ENCODE peak calls at places on chromosomes 2 and 18, in seven cellular contexts. One of them, this sample, is unnamed.

GRCh38 chr2:116879646-116880045 is 934.8 kb upstream of the DDX18 start:
- DNase-seq in T-helper 17 cell: no peak
- DNase-seq in HTR-8/SVneo: no peak
- DNase-seq in T-helper 2 cell: no peak
- DNase-seq in coronary artery: no peak
- DNase-seq in activated naive CD8-positive, alpha-beta T cell treated with anti-CD3 and anti-CD28 coated beads, Interleukin-2, amount 10 ng/mL, durations not matched to agents 7 days and 5 days: no peak
- DNase-seq in tibial nerve: no peak
- DNase-seq in this sample: no peak

GRCh38 chr18:389658-390357 is 110.7 kb downstream of the COLEC12 start:
- DNase-seq in coronary artery: no peak
- DNase-seq in activated naive CD8-positive, alpha-beta T cell treated with anti-CD3 and anti-CD28 coated beads, Interleukin-2, amount 10 ng/mL, durations not matched to agents 7 days and 5 days: no peak
- DNase-seq in T-helper 17 cell: no peak
- DNase-seq in tibial nerve: no peak
- DNase-seq in HTR-8/SVneo: no peak
- DNase-seq in T-helper 2 cell: no peak
- DNase-seq in this sample: no peak

GRCh38 chr2:173884403-173884802 is 80.8 kb downstream of the SP3 start:
- DNase-seq in tibial nerve: peak; percentile 43
- DNase-seq in activated naive CD8-positive, alpha-beta T cell treated with anti-CD3 and anti-CD28 coated beads, Interleukin-2, amount 10 ng/mL, durations not matched to agents 7 days and 5 days: no peak
- DNase-seq in HTR-8/SVneo: peak; percentile 41
- DNase-seq in coronary artery: no peak
- DNase-seq in T-helper 2 cell: peak; percentile 4
- DNase-seq in T-helper 17 cell: no peak
- DNase-seq in this sample: no peak

GRCh38 chr2:176507736-176508135 is 238.5 kb downstream of the MTX2 start:
- DNase-seq in HTR-8/SVneo: no peak
- DNase-seq in activated naive CD8-positive, alpha-beta T cell treated with anti-CD3 and anti-CD28 coated beads, Interleukin-2, amount 10 ng/mL, durations not matched to agents 7 days and 5 days: no peak
- DNase-seq in T-helper 17 cell: no peak
- DNase-seq in T-helper 2 cell: no peak
- DNase-seq in tibial nerve: no peak
- DNase-seq in coronary artery: no peak
- DNase-seq in this sample: no peak

GRCh38 chr2:12694990-12695774 is 21.6 kb upstream of the TRIB2 start:
- DNase-seq in HTR-8/SVneo: no peak
- DNase-seq in coronary artery: no peak
- DNase-seq in tibial nerve: no peak
- DNase-seq in T-helper 17 cell: no peak
- DNase-seq in T-helper 2 cell: no peak
- DNase-seq in activated naive CD8-positive, alpha-beta T cell treated with anti-CD3 and anti-CD28 coated beads, Interleukin-2, amount 10 ng/mL, durations not matched to agents 7 days and 5 days: no peak
- DNase-seq in this sample: no peak

GRCh38 chr2:47501374-47502200 is 98.6 kb downstream of the MSH2 start:
- DNase-seq in tibial nerve: no peak
- DNase-seq in HTR-8/SVneo: no peak
- DNase-seq in T-helper 2 cell: no peak
- DNase-seq in coronary artery: no peak
- DNase-seq in activated naive CD8-positive, alpha-beta T cell treated with anti-CD3 and anti-CD28 coated beads, Interleukin-2, amount 10 ng/mL, durations not matched to agents 7 days and 5 days: no peak
- DNase-seq in T-helper 17 cell: no peak
- DNase-seq in this sample: no peak

GRCh38 chr2:72676341-72677025 is 149.3 kb downstream of the EXOC6B start:
- DNase-seq in activated naive CD8-positive, alpha-beta T cell treated with anti-CD3 and anti-CD28 coated beads, Interleukin-2, amount 10 ng/mL, durations not matched to agents 7 days and 5 days: no peak
- DNase-seq in coronary artery: no peak
- DNase-seq in T-helper 2 cell: no peak
- DNase-seq in HTR-8/SVneo: no peak
- DNase-seq in T-helper 17 cell: no peak
- DNase-seq in tibial nerve: no peak
- DNase-seq in this sample: no peak

GRCh38 chr2:48032765-48033164 is 126.5 kb upstream of the FBXO11 start:
- DNase-seq in tibial nerve: no peak
- DNase-seq in activated naive CD8-positive, alpha-beta T cell treated with anti-CD3 and anti-CD28 coated beads, Interleukin-2, amount 10 ng/mL, durations not matched to agents 7 days and 5 days: no peak
- DNase-seq in HTR-8/SVneo: no peak
- DNase-seq in T-helper 17 cell: no peak
- DNase-seq in T-helper 2 cell: no peak
- DNase-seq in coronary artery: no peak
- DNase-seq in this sample: no peak

GRCh38 chr2:32792416-32792815 is 154.3 kb upstream of the LTBP1 start:
- DNase-seq in tibial nerve: no peak
- DNase-seq in T-helper 17 cell: no peak
- DNase-seq in coronary artery: no peak
- DNase-seq in T-helper 2 cell: no peak
- DNase-seq in HTR-8/SVneo: no peak
- DNase-seq in activated naive CD8-positive, alpha-beta T cell treated with anti-CD3 and anti-CD28 coated beads, Interleukin-2, amount 10 ng/mL, durations not matched to agents 7 days and 5 days: no peak
- DNase-seq in this sample: no peak

GRCh38 chr2:48838029-48838428 is 82.5 kb upstream of the LHCGR start:
- DNase-seq in tibial nerve: no peak
- DNase-seq in T-helper 2 cell: no peak
- DNase-seq in coronary artery: no peak
- DNase-seq in T-helper 17 cell: no peak
- DNase-seq in HTR-8/SVneo: no peak
- DNase-seq in activated naive CD8-positive, alpha-beta T cell treated with anti-CD3 and anti-CD28 coated beads, Interleukin-2, amount 10 ng/mL, durations not matched to agents 7 days and 5 days: no peak
- DNase-seq in this sample: no peak

GRCh38 chr2:216339456-216340279 is 32.6 kb downstream of the MARCHF4 start:
- DNase-seq in coronary artery: no peak
- DNase-seq in T-helper 17 cell: no peak
- DNase-seq in tibial nerve: no peak
- DNase-seq in HTR-8/SVneo: no peak
- DNase-seq in T-helper 2 cell: no peak
- DNase-seq in activated naive CD8-positive, alpha-beta T cell treated with anti-CD3 and anti-CD28 coated beads, Interleukin-2, amount 10 ng/mL, durations not matched to agents 7 days and 5 days: no peak
- DNase-seq in this sample: no peak

GRCh38 chr2:35873921-35874320 is 481.7 kb upstream of the CRIM1 start:
- DNase-seq in coronary artery: no peak
- DNase-seq in HTR-8/SVneo: no peak
- DNase-seq in activated naive CD8-positive, alpha-beta T cell treated with anti-CD3 and anti-CD28 coated beads, Interleukin-2, amount 10 ng/mL, durations not matched to agents 7 days and 5 days: no peak
- DNase-seq in T-helper 17 cell: no peak
- DNase-seq in T-helper 2 cell: no peak
- DNase-seq in tibial nerve: no peak
- DNase-seq in this sample: no peak